ENCODE peak calls at places on chromosomes 5 and 9, in four cellular contexts. D is suprapubic skin, N is IMR-90, A is cardiac fibroblast. V is an unnamed sample.

GRCh38 chr9:105842023-105842644 is 147.8 kb downstream of the TMEM38B start:
- DNase-seq in D (no peak), N (peak), A (peak), V (peak)

GRCh38 chr9:68704804-68705635 is at the start of gene PIP5K1B:
- DNase-seq in D (peak), N (peak), A (peak), V (peak)

GRCh38 chr9:128106940-128107259 is 20.6 kb downstream of the PTGES2 start:
- DNase-seq in D (no peak), N (no peak), A (no peak), V (no peak)

GRCh38 chr5:181149355-181149754 is 2.0 kb downstream of the OR2V2 start:
- DNase-seq in D (no peak), N (no peak), A (no peak), V (peak)

GRCh38 chr5:167720201-167720600 is 571.2 kb upstream of the WWC1 start:
- DNase-seq in D (no peak), N (peak), A (peak), V (peak)

GRCh38 chr9:35110327-35110758 is 5.3 kb downstream of the ATOSB start:
- DNase-seq in D (peak), N (peak), A (peak), V (peak)

GRCh38 chr5:168438349-168438748 is 47.9 kb upstream of the RARS1 start:
- DNase-seq in D (no peak), N (no peak), A (no peak), V (peak)

GRCh38 chr5:111513175-111513520 is 813 bp upstream of the STARD4 start:
- DNase-seq in D (no peak), N (no peak), A (no peak), V (no peak)

GRCh38 chr5:124905756-124906155 is 159.3 kb upstream of the ZNF608 start:
- DNase-seq in D (no peak), N (no peak), A (no peak), V (no peak)

GRCh38 chr5:14842117-14842516 is 29.5 kb downstream of the ANKH start:
- DNase-seq in D (no peak), N (no peak), A (no peak), V (no peak)

GRCh38 chr5:115939059-115939458 is 23.2 kb upstream of the LVRN start:
- DNase-seq in D (no peak), N (no peak), A (no peak), V (no peak)

GRCh38 chr9:137358126-137358525 is 56.1 kb upstream of the NRARP start:
- DNase-seq in D (no peak), N (no peak), A (no peak), V (no peak)

GRCh38 chr5:56848206-56848605 is 32.9 kb downstream of the MAP3K1 start:
- DNase-seq in D (no peak), N (no peak), A (no peak), V (no peak)

GRCh38 chr5:56852228-56853000 is 37.1 kb downstream of the MAP3K1 start:
- DNase-seq in D (no peak), N (peak), A (peak), V (no peak)

GRCh38 chr5:56851258-56851941 is 36.1 kb downstream of the MAP3K1 start:
- DNase-seq in D (no peak), N (peak), A (peak), V (no peak)

GRCh38 chr5:56850423-56850822 is 35.1 kb downstream of the MAP3K1 start:
- DNase-seq in D (no peak), N (no peak), A (no peak), V (no peak)

GRCh38 chr5:56849671-56850070 is 34.3 kb downstream of the MAP3K1 start:
- DNase-seq in D (no peak), N (no peak), A (no peak), V (no peak)
- H3K4me3 ChIP-seq in D (no peak), N (no peak), A (no peak), V (no peak)

GRCh38 chr5:95733100-95733499 is 2.0 kb downstream of the RHOBTB3 start:
- DNase-seq in D (no peak), N (no peak), A (no peak), V (no peak)
- H3K4me3 ChIP-seq in D (peak), N (peak), A (peak), V (no peak)

GRCh38 chr9:110935829-110936228 is 102.4 kb downstream of the LPAR1 start:
- DNase-seq in D (no peak), N (no peak), A (no peak), V (no peak)

GRCh38 chr9:110939573-110939972 is 98.7 kb downstream of the LPAR1 start:
- DNase-seq in D (no peak), N (no peak), A (no peak), V (no peak)

GRCh38 chr9:110939053-110939452 is 99.2 kb downstream of the LPAR1 start:
- DNase-seq in D (no peak), N (no peak), A (no peak), V (no peak)

GRCh38 chr9:110936252-110936651 is 102.0 kb downstream of the LPAR1 start:
- DNase-seq in D (no peak), N (no peak), A (no peak), V (no peak)

GRCh38 chr9:110936719-110937452 is 101.4 kb downstream of the LPAR1 start:
- DNase-seq in D (no peak), N (peak), A (peak), V (no peak)
- H3K4me3 ChIP-seq in D (no peak), N (no peak), A (no peak), V (no peak)

GRCh38 chr9:100505564-100506159 is 32.7 kb downstream of the TMEFF1 start:
- DNase-seq in D (no peak), N (peak), A (peak), V (peak)
- H3K4me3 ChIP-seq in D (no peak), N (no peak), A (no peak), V (no peak)

V was measured in epithelial cell of esophagus.